ENCODE peak calls at places on chromosomes 4 and X, in seven cellular contexts. One of them, this sample, is unnamed.

GRCh38 chr4:17597517-17597916 is 16.9 kb upstream of the MED28 start:
- DNase-seq in trophoblast cell: peak
- DNase-seq in H1: no peak
- DNase-seq in mesenchymal stem cell: peak
- DNase-seq in IMR-90: peak
- DNase-seq in neuronal stem cell: no peak
- DNase-seq in mesendoderm: peak
- DNase-seq in this sample: no peak

GRCh38 chr4:99202536-99202935 is 16.5 kb downstream of the ADH6 start:
- DNase-seq in trophoblast cell: no peak
- DNase-seq in neuronal stem cell: no peak
- DNase-seq in H1: no peak
- DNase-seq in mesenchymal stem cell: peak
- DNase-seq in mesendoderm: no peak
- DNase-seq in IMR-90: peak
- DNase-seq in this sample: no peak

GRCh38 chr4:52260507-52261302 is 209.6 kb downstream of the SPATA18 start:
- DNase-seq in H1: no peak
- DNase-seq in IMR-90: no peak
- DNase-seq in trophoblast cell: no peak
- DNase-seq in neuronal stem cell: no peak
- DNase-seq in mesendoderm: peak
- DNase-seq in mesenchymal stem cell: no peak
- DNase-seq in this sample: no peak

GRCh38 chr4:87050596-87050995 is 115.8 kb downstream of the AFF1 start:
- DNase-seq in neuronal stem cell: no peak
- DNase-seq in mesendoderm: no peak
- DNase-seq in trophoblast cell: no peak
- DNase-seq in H1: no peak
- DNase-seq in mesenchymal stem cell: no peak
- DNase-seq in IMR-90: no peak
- DNase-seq in this sample: no peak

GRCh38 chr4:74258949-74259348 is 49.3 kb upstream of the EPGN start:
- DNase-seq in trophoblast cell: no peak
- DNase-seq in IMR-90: peak
- DNase-seq in mesendoderm: no peak
- DNase-seq in neuronal stem cell: no peak
- DNase-seq in H1: no peak
- DNase-seq in mesenchymal stem cell: peak
- DNase-seq in this sample: no peak

GRCh38 chr4:142532054-142532453 is 314.0 kb downstream of the INPP4B start:
- DNase-seq in neuronal stem cell: no peak
- DNase-seq in H1: no peak
- DNase-seq in IMR-90: no peak
- DNase-seq in mesendoderm: no peak
- DNase-seq in trophoblast cell: no peak
- DNase-seq in mesenchymal stem cell: no peak
- DNase-seq in this sample: no peak

GRCh38 chr4:145083891-145084640 is 13.9 kb downstream of the ANAPC10 start:
- DNase-seq in mesendoderm: peak
- DNase-seq in mesenchymal stem cell: no peak
- DNase-seq in trophoblast cell: peak
- DNase-seq in neuronal stem cell: no peak
- DNase-seq in IMR-90: peak
- DNase-seq in H1: no peak
- DNase-seq in this sample: no peak

GRCh38 chr4:86831262-86832090 is 17.7 kb downstream of the SLC10A6 start:
- DNase-seq in neuronal stem cell: no peak
- DNase-seq in IMR-90: peak
- DNase-seq in trophoblast cell: no peak
- DNase-seq in H1: no peak
- DNase-seq in mesenchymal stem cell: peak
- DNase-seq in mesendoderm: no peak
- DNase-seq in this sample: no peak

GRCh38 chrX:7771788-7772438 is 71.1 kb upstream of the VCX start:
- DNase-seq in mesenchymal stem cell: no peak
- DNase-seq in mesendoderm: no peak
- DNase-seq in IMR-90: no peak
- DNase-seq in H1: no peak
- DNase-seq in neuronal stem cell: no peak
- DNase-seq in trophoblast cell: no peak
- DNase-seq in this sample: no peak

GRCh38 chr4:94262163-94263016 is 54.7 kb downstream of the SMARCAD1 start:
- DNase-seq in mesenchymal stem cell: peak
- DNase-seq in mesendoderm: no peak
- DNase-seq in H1: no peak
- DNase-seq in neuronal stem cell: no peak
- DNase-seq in trophoblast cell: no peak
- DNase-seq in IMR-90: no peak
- DNase-seq in this sample: no peak

GRCh38 chr4:172998527-172999469 is 169.8 kb upstream of the GALNT7 start:
- DNase-seq in mesenchymal stem cell: peak
- DNase-seq in IMR-90: peak
- DNase-seq in neuronal stem cell: no peak
- DNase-seq in trophoblast cell: no peak
- DNase-seq in H1: no peak
- DNase-seq in mesendoderm: peak
- DNase-seq in this sample: no peak

GRCh38 chr4:138611721-138612120 is 369.6 kb upstream of the SLC7A11 start:
- DNase-seq in H1: no peak
- DNase-seq in IMR-90: no peak
- DNase-seq in neuronal stem cell: no peak
- DNase-seq in trophoblast cell: no peak
- DNase-seq in mesenchymal stem cell: peak
- DNase-seq in mesendoderm: peak
- DNase-seq in this sample: no peak

GRCh38 chrX:139739138-139739537 is 31.2 kb upstream of the MCF2 start:
- DNase-seq in neuronal stem cell: no peak
- DNase-seq in mesenchymal stem cell: peak
- DNase-seq in IMR-90: peak
- DNase-seq in trophoblast cell: no peak
- DNase-seq in H1: no peak
- DNase-seq in mesendoderm: no peak
- DNase-seq in this sample: no peak

GRCh38 chr4:125235971-125236370 is 78.8 kb upstream of the FAT4 start:
- DNase-seq in trophoblast cell: no peak
- DNase-seq in mesendoderm: no peak
- DNase-seq in neuronal stem cell: peak
- DNase-seq in H1: no peak
- DNase-seq in IMR-90: no peak
- DNase-seq in mesenchymal stem cell: no peak
- DNase-seq in this sample: no peak

GRCh38 chrX:40132751-40133150 is 35.0 kb upstream of the BCOR start:
- DNase-seq in mesenchymal stem cell: peak
- DNase-seq in H1: no peak
- DNase-seq in IMR-90: peak
- DNase-seq in neuronal stem cell: no peak
- DNase-seq in trophoblast cell: no peak
- DNase-seq in mesendoderm: no peak
- DNase-seq in this sample: no peak

GRCh38 chr4:149951501-149951900 is 126.7 kb upstream of the DCLK2 start:
- DNase-seq in trophoblast cell: no peak
- DNase-seq in neuronal stem cell: no peak
- DNase-seq in mesendoderm: no peak
- DNase-seq in H1: no peak
- DNase-seq in mesenchymal stem cell: no peak
- DNase-seq in IMR-90: no peak
- DNase-seq in this sample: no peak

GRCh38 chr4:101439926-101440325 is 92.6 kb upstream of the PPP3CA start:
- DNase-seq in IMR-90: peak
- DNase-seq in H1: no peak
- DNase-seq in trophoblast cell: no peak
- DNase-seq in mesendoderm: no peak
- DNase-seq in mesenchymal stem cell: no peak
- DNase-seq in neuronal stem cell: no peak
- DNase-seq in this sample: no peak

GRCh38 chr4:126916626-126917140 is 716.1 kb upstream of the INTU start:
- DNase-seq in H1: no peak
- DNase-seq in neuronal stem cell: no peak
- DNase-seq in mesenchymal stem cell: no peak
- DNase-seq in IMR-90: peak
- DNase-seq in mesendoderm: no peak
- DNase-seq in trophoblast cell: no peak
- DNase-seq in this sample: no peak

GRCh38 chr4:41466249-41466648 is 71.7 kb upstream of the LIMCH1 start:
- DNase-seq in IMR-90: no peak
- DNase-seq in H1: no peak
- DNase-seq in neuronal stem cell: no peak
- DNase-seq in trophoblast cell: peak
- DNase-seq in mesenchymal stem cell: no peak
- DNase-seq in mesendoderm: no peak
- DNase-seq in this sample: no peak

GRCh38 chr4:41460641-41461040 is 77.3 kb upstream of the LIMCH1 start:
- DNase-seq in mesenchymal stem cell: no peak
- DNase-seq in H1: no peak
- DNase-seq in IMR-90: no peak
- DNase-seq in neuronal stem cell: no peak
- DNase-seq in trophoblast cell: no peak
- DNase-seq in mesendoderm: no peak
- DNase-seq in this sample: no peak

GRCh38 chr4:41471126-41471665 is 66.8 kb upstream of the LIMCH1 start:
- DNase-seq in H1: no peak
- DNase-seq in neuronal stem cell: no peak
- DNase-seq in mesenchymal stem cell: no peak
- DNase-seq in IMR-90: no peak
- DNase-seq in mesendoderm: no peak
- DNase-seq in trophoblast cell: no peak
- DNase-seq in this sample: no peak

GRCh38 chr4:41468122-41468521 is 69.8 kb upstream of the LIMCH1 start:
- DNase-seq in neuronal stem cell: no peak
- DNase-seq in mesendoderm: no peak
- DNase-seq in IMR-90: no peak
- DNase-seq in trophoblast cell: no peak
- DNase-seq in mesenchymal stem cell: no peak
- DNase-seq in H1: no peak
- DNase-seq in this sample: peak

DNA sequence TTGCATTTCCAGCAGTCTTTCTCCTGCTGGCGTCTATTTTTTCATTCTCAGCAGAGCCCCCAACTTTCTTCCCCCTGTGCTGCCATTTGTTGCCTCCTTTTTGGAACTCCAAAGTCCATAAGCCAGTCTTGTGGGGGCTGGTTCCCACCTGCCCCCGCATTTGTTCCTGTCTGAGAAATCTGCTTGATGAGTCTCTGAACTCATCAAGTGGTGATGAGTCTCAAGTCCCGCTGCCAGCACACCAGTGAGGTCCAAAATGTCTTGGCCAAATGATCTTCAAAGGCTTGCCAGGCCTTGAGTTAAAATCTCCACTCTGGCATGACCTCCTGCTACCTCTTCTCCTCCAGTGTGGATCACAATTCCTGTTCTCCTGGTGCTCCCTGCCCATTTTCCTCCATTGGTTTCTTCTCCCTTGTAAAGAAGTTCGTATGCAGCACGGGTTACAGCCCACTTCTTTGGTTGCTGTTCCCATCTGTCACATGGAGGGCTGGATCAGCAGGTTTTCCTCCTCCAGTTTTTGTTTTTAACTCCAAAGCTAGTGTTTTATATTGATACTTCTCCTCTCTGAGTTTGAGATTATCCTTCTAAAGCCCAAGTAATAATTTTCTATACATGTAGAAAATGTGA is 72.7 kb upstream of the LIMCH1 start:
- DNase-seq in H1: no peak
- DNase-seq in IMR-90: no peak
- DNase-seq in mesendoderm: no peak
- DNase-seq in trophoblast cell: no peak
- DNase-seq in neuronal stem cell: no peak
- DNase-seq in mesenchymal stem cell: no peak
- DNase-seq in this sample: no peak
- H4K8ac ChIP-seq in H1: no peak
- H4K8ac ChIP-seq in IMR-90: no peak
- H4K8ac ChIP-seq in mesendoderm: no peak
- H4K8ac ChIP-seq in trophoblast cell: no peak
- H4K8ac ChIP-seq in neuronal stem cell: no peak
- H4K8ac ChIP-seq in mesenchymal stem cell: no peak
- H4K8ac ChIP-seq in this sample: no peak

GRCh38 chr4:43339435-43339834 is 446.9 kb downstream of the GRXCR1 start:
- DNase-seq in neuronal stem cell: no peak
- DNase-seq in H1: no peak
- DNase-seq in mesendoderm: no peak
- DNase-seq in mesenchymal stem cell: peak
- DNase-seq in trophoblast cell: no peak
- DNase-seq in IMR-90: peak
- DNase-seq in this sample: no peak

GRCh38 chr4:43343298-43343697 is 450.8 kb downstream of the GRXCR1 start:
- DNase-seq in H1: no peak
- DNase-seq in mesenchymal stem cell: no peak
- DNase-seq in trophoblast cell: no peak
- DNase-seq in IMR-90: no peak
- DNase-seq in neuronal stem cell: no peak
- DNase-seq in mesendoderm: no peak
- DNase-seq in this sample: no peak

DNA sequence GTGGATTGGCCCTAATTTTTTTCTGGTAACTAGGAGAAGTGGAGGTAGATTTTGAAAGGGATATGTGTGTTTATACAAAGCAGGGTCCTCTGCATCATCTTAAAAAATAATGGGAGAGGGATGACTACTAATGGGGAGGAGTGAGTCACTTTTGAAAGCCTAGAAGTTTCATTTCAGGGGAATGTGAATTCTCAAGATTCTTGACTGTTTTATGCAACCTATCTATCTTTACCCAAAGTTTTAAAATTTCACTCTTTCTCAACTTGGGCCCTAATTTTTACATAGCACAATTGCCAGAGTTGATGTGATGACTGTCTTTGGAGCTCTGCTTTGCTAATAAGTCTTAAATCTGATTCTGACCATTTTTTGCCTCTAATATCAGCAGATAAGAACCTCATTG is 445.2 kb downstream of the GRXCR1 start:
- DNase-seq in IMR-90: peak
- DNase-seq in neuronal stem cell: no peak
- DNase-seq in mesenchymal stem cell: no peak
- DNase-seq in H1: no peak
- DNase-seq in trophoblast cell: no peak
- DNase-seq in mesendoderm: no peak
- DNase-seq in this sample: no peak
- H4K8ac ChIP-seq in IMR-90: peak
- H4K8ac ChIP-seq in neuronal stem cell: no peak
- H4K8ac ChIP-seq in mesenchymal stem cell: no peak
- H4K8ac ChIP-seq in H1: no peak
- H4K8ac ChIP-seq in trophoblast cell: no peak
- H4K8ac ChIP-seq in mesendoderm: no peak
- H4K8ac ChIP-seq in this sample: no peak

GRCh38 chr4:39467470-39467869 is 8.6 kb downstream of the LIAS start:
- DNase-seq in mesenchymal stem cell: no peak
- DNase-seq in trophoblast cell: no peak
- DNase-seq in H1: no peak
- DNase-seq in mesendoderm: no peak
- DNase-seq in neuronal stem cell: no peak
- DNase-seq in IMR-90: no peak
- DNase-seq in this sample: no peak
- H4K8ac ChIP-seq in mesenchymal stem cell: no peak
- H4K8ac ChIP-seq in trophoblast cell: no peak
- H4K8ac ChIP-seq in H1: no peak
- H4K8ac ChIP-seq in mesendoderm: no peak
- H4K8ac ChIP-seq in neuronal stem cell: no peak
- H4K8ac ChIP-seq in IMR-90: no peak
- H4K8ac ChIP-seq in this sample: no peak

DNA sequence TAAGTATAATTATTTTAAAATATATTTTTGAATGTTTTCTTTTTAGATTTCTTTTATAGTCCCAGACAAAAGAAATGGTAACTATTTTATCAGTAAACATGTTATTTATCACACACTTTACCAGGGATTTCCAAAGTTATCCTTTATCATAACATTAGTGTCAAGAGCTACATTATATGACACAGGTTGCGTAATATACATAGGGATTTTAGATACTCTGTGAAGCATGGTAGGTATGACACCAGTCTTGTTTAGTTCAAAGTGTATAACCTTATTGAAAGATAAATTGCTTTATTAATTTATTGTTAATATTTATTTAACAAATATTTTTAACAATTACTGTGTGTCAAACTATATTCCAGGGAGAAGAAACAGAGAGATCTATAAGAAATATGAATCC is 163.3 kb upstream of the PABPC4L start:
- DNase-seq in neuronal stem cell: no peak
- DNase-seq in H1: no peak
- DNase-seq in IMR-90: no peak
- DNase-seq in mesendoderm: no peak
- DNase-seq in trophoblast cell: no peak
- DNase-seq in mesenchymal stem cell: no peak
- DNase-seq in this sample: no peak
- H4K8ac ChIP-seq in neuronal stem cell: no peak
- H4K8ac ChIP-seq in H1: no peak
- H4K8ac ChIP-seq in IMR-90: no peak
- H4K8ac ChIP-seq in mesendoderm: no peak
- H4K8ac ChIP-seq in trophoblast cell: no peak
- H4K8ac ChIP-seq in mesenchymal stem cell: no peak
- H4K8ac ChIP-seq in this sample: no peak

This sample was measured in H9.